ENCODE peak calls at places on chromosomes 7 and 10, in nine cellular contexts. One of them, this sample, is unnamed.
A peak's percentile ranks its signal among the peaks of the same experiment; 100 is the strongest.

GRCh38 chr7:30930621-30931020 is 19.0 kb downstream of the AQP1 start:
- DNase-seq in A673: no peak
- DNase-seq in GM06990: no peak
- DNase-seq in ovary: peak; percentile 5
- DNase-seq in A549: no peak
- DNase-seq in cardiac fibroblast: no peak
- DNase-seq in CD8-positive, alpha-beta T cell: no peak
- DNase-seq in IMR-90: no peak
- DNase-seq in fibroblast of mammary gland: no peak
- DNase-seq in this sample: no peak

GRCh38 chr10:1643911-1644810 is 93.2 kb downstream of the ADARB2 start:
- DNase-seq in A549: no peak
- DNase-seq in ovary: no peak
- DNase-seq in IMR-90: no peak
- DNase-seq in GM06990: no peak
- DNase-seq in cardiac fibroblast: no peak
- DNase-seq in CD8-positive, alpha-beta T cell: no peak
- DNase-seq in A673: no peak
- DNase-seq in fibroblast of mammary gland: no peak
- DNase-seq in this sample: no peak

GRCh38 chr7:29042893-29043292 is 84.8 kb upstream of the TRIL start:
- DNase-seq in cardiac fibroblast: no peak
- DNase-seq in IMR-90: no peak
- DNase-seq in A673: no peak
- DNase-seq in CD8-positive, alpha-beta T cell: no peak
- DNase-seq in GM06990: no peak
- DNase-seq in A549: no peak
- DNase-seq in fibroblast of mammary gland: no peak
- DNase-seq in ovary: no peak
- DNase-seq in this sample: no peak

GRCh38 chr7:143042821-143043271 is 9.3 kb upstream of the OR6V1 start:
- DNase-seq in A549: no peak
- DNase-seq in ovary: no peak
- DNase-seq in fibroblast of mammary gland: no peak
- DNase-seq in IMR-90: no peak
- DNase-seq in A673: no peak
- DNase-seq in GM06990: no peak
- DNase-seq in cardiac fibroblast: no peak
- DNase-seq in CD8-positive, alpha-beta T cell: no peak
- DNase-seq in this sample: no peak

GRCh38 chr7:139559364-139560105 is 36.0 kb downstream of the CLEC2L start:
- DNase-seq in A549: no peak
- DNase-seq in fibroblast of mammary gland: no peak
- DNase-seq in ovary: peak; percentile 1
- DNase-seq in cardiac fibroblast: no peak
- DNase-seq in GM06990: no peak
- DNase-seq in IMR-90: no peak
- DNase-seq in A673: no peak
- DNase-seq in CD8-positive, alpha-beta T cell: peak; percentile 42
- DNase-seq in this sample: no peak

GRCh38 chr10:129525408-129525807 is 58.4 kb downstream of the MGMT start:
- DNase-seq in fibroblast of mammary gland: peak; percentile 59
- DNase-seq in A673: no peak
- DNase-seq in ovary: peak; percentile 38
- DNase-seq in A549: no peak
- DNase-seq in cardiac fibroblast: peak; percentile 65
- DNase-seq in GM06990: no peak
- DNase-seq in CD8-positive, alpha-beta T cell: no peak
- DNase-seq in IMR-90: peak; percentile 54
- DNase-seq in this sample: no peak

GRCh38 chr10:69944761-69945160 is 107.9 kb upstream of the MACROH2A2 start:
- DNase-seq in ovary: no peak
- DNase-seq in GM06990: no peak
- DNase-seq in CD8-positive, alpha-beta T cell: no peak
- DNase-seq in fibroblast of mammary gland: no peak
- DNase-seq in cardiac fibroblast: no peak
- DNase-seq in A549: no peak
- DNase-seq in A673: no peak
- DNase-seq in IMR-90: no peak
- DNase-seq in this sample: no peak

GRCh38 chr10:75014516-75015230 is 96.8 kb upstream of the SAMD8 start:
- DNase-seq in IMR-90: no peak
- DNase-seq in cardiac fibroblast: no peak
- DNase-seq in fibroblast of mammary gland: no peak
- DNase-seq in A673: no peak
- DNase-seq in GM06990: no peak
- DNase-seq in A549: no peak
- DNase-seq in ovary: no peak
- DNase-seq in CD8-positive, alpha-beta T cell: peak; percentile 66
- DNase-seq in this sample: no peak

GRCh38 chr7:79608005-79608404 is 154.5 kb upstream of the MAGI2 start:
- DNase-seq in GM06990: no peak
- DNase-seq in A549: no peak
- DNase-seq in cardiac fibroblast: no peak
- DNase-seq in fibroblast of mammary gland: no peak
- DNase-seq in CD8-positive, alpha-beta T cell: no peak
- DNase-seq in IMR-90: no peak
- DNase-seq in A673: no peak
- DNase-seq in ovary: no peak
- DNase-seq in this sample: peak; percentile 61

GRCh38 chr7:113331155-113331898 is 213.0 kb upstream of the SMIM30 start:
- DNase-seq in IMR-90: no peak
- DNase-seq in GM06990: no peak
- DNase-seq in ovary: peak; percentile 4
- DNase-seq in A549: no peak
- DNase-seq in CD8-positive, alpha-beta T cell: no peak
- DNase-seq in fibroblast of mammary gland: no peak
- DNase-seq in A673: peak; percentile 10
- DNase-seq in cardiac fibroblast: no peak
- DNase-seq in this sample: no peak

GRCh38 chr10:116833986-116834760 is 15.1 kb upstream of the ENO4 start:
- DNase-seq in cardiac fibroblast: no peak
- DNase-seq in A549: no peak
- DNase-seq in ovary: no peak
- DNase-seq in A673: no peak
- DNase-seq in IMR-90: no peak
- DNase-seq in CD8-positive, alpha-beta T cell: no peak
- DNase-seq in GM06990: no peak
- DNase-seq in fibroblast of mammary gland: no peak
- DNase-seq in this sample: no peak

GRCh38 chr7:38756521-38756920 is 125.3 kb upstream of the AMPH start:
- DNase-seq in A673: no peak
- DNase-seq in fibroblast of mammary gland: peak; percentile 66
- DNase-seq in ovary: no peak
- DNase-seq in GM06990: no peak
- DNase-seq in IMR-90: peak; percentile 29
- DNase-seq in cardiac fibroblast: peak; percentile 66
- DNase-seq in CD8-positive, alpha-beta T cell: no peak
- DNase-seq in A549: no peak
- DNase-seq in this sample: no peak

DNA sequence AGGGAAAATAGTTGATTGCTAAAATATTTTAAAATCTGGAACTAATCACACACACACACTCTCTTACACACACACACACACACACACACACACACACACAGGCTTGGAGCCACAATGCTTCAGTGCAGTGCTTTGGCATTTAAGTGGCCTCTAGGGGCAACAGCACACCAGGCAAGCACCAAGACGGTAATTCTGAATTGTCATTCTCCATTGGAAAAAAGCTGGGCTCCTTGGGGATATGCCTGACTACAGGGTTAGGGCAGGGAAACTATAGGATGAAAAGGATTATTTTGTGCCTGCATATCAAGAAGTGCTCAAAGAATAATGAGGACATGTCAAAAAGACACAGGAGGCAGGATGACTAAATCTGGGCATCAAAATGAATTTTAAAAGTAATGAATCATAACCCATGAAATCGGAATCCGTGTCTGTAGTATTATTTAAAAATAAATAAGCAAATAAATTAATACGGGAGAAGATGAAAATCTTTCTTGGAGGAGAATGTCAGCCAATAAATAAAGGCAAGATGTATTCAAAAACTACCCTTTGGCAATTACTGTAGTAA is 30.4 kb upstream of the DDC start:
- DNase-seq in fibroblast of mammary gland: peak; percentile 76
- DNase-seq in A673: peak; percentile 28
- DNase-seq in CD8-positive, alpha-beta T cell: no peak
- DNase-seq in cardiac fibroblast: peak; percentile 68
- DNase-seq in IMR-90: peak; percentile 34
- DNase-seq in GM06990: no peak
- DNase-seq in ovary: peak; percentile 63
- DNase-seq in A549: no peak
- DNase-seq in this sample: no peak
- TF ChIP-seq CTCF in fibroblast of mammary gland: peak; percentile 59
- TF ChIP-seq CTCF in A673: no peak
- TF ChIP-seq CTCF in CD8-positive, alpha-beta T cell: peak; percentile 30
- TF ChIP-seq CTCF in cardiac fibroblast: peak; percentile 69
- TF ChIP-seq CTCF in IMR-90: peak; percentile 31
- TF ChIP-seq CTCF in GM06990: peak; percentile 68
- TF ChIP-seq CTCF in ovary: no peak
- TF ChIP-seq CTCF in A549: peak; percentile 38
- TF ChIP-seq CTCF in this sample: peak; percentile 62

DNA sequence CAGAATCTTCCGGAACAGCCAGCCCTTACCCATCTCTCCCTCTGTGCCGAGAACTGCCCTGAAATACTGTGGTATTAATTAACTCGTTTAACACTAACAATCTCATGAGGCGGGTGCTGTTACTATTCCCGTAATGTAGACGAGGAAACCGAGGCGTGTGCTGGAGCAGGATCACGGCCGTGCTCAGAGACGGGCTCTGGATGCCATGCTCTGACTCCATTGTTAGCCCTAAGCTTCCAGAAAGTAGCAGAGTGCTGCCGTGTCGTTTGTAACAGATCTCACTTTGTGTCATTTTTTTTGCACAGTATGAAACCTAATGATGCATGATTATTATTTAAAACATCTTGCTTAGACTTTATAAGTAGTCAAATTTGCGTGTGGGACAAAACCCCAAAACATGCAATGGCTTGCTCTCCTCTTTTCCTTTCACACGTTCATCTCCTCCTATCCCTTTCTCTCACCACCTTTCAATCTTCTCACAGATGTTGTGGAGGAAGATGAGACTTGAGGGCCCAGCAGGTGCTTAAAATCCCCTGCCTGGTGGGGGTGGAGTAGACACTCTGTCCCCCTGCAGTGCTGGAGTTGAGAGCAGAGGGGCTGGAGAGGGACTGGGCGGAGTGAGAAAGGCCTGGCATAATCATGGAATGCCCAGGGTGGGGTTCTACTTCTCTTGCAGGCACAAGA is 479 bp upstream of the ACTR3C start:
- DNase-seq in IMR-90: no peak
- DNase-seq in A673: peak; percentile 61
- DNase-seq in A549: no peak
- DNase-seq in fibroblast of mammary gland: no peak
- DNase-seq in ovary: no peak
- DNase-seq in cardiac fibroblast: no peak
- DNase-seq in GM06990: no peak
- DNase-seq in CD8-positive, alpha-beta T cell: no peak
- DNase-seq in this sample: no peak
- H3K4me3 ChIP-seq in IMR-90: no peak overlapping the region
- H3K4me3 ChIP-seq in A673: peak overlapping the region; percentile 87
- H3K4me3 ChIP-seq in A549: peak overlapping the region; percentile 35
- H3K4me3 ChIP-seq in fibroblast of mammary gland: no peak overlapping the region
- H3K4me3 ChIP-seq in ovary: peak overlapping the region; percentile 74
- H3K4me3 ChIP-seq in cardiac fibroblast: no peak overlapping the region
- H3K4me3 ChIP-seq in GM06990: peak overlapping the region; percentile 79
- H3K4me3 ChIP-seq in CD8-positive, alpha-beta T cell: peak overlapping the region; percentile 87
- H3K4me3 ChIP-seq in this sample: peak overlapping the region; percentile 89

GRCh38 chr10:33009244-33010131 is 51.5 kb upstream of the ITGB1 start:
- DNase-seq in cardiac fibroblast: no peak
- DNase-seq in CD8-positive, alpha-beta T cell: no peak
- DNase-seq in A673: no peak
- DNase-seq in fibroblast of mammary gland: no peak
- DNase-seq in IMR-90: no peak
- DNase-seq in ovary: no peak
- DNase-seq in GM06990: no peak
- DNase-seq in A549: no peak
- DNase-seq in this sample: no peak

GRCh38 chr10:33006342-33006887 is 48.4 kb upstream of the ITGB1 start:
- DNase-seq in IMR-90: no peak
- DNase-seq in CD8-positive, alpha-beta T cell: no peak
- DNase-seq in ovary: no peak
- DNase-seq in A549: no peak
- DNase-seq in A673: no peak
- DNase-seq in GM06990: no peak
- DNase-seq in cardiac fibroblast: no peak
- DNase-seq in fibroblast of mammary gland: no peak
- DNase-seq in this sample: no peak

GRCh38 chr10:33005322-33006282 is 47.6 kb upstream of the ITGB1 start:
- DNase-seq in fibroblast of mammary gland: peak; percentile 99
- DNase-seq in cardiac fibroblast: peak; percentile 99
- DNase-seq in A549: peak; percentile 71
- DNase-seq in IMR-90: peak; percentile 98
- DNase-seq in A673: peak; percentile 85
- DNase-seq in CD8-positive, alpha-beta T cell: peak; percentile 57
- DNase-seq in ovary: peak; percentile 74
- DNase-seq in GM06990: no peak
- DNase-seq in this sample: peak; percentile 93

GRCh38 chr10:33008499-33009243 is 50.6 kb upstream of the ITGB1 start:
- DNase-seq in A673: peak; percentile 85
- DNase-seq in IMR-90: peak; percentile 92
- DNase-seq in CD8-positive, alpha-beta T cell: peak; percentile 67
- DNase-seq in GM06990: no peak
- DNase-seq in A549: no peak
- DNase-seq in ovary: no peak
- DNase-seq in cardiac fibroblast: peak; percentile 94
- DNase-seq in fibroblast of mammary gland: peak; percentile 87
- DNase-seq in this sample: no peak

GRCh38 chr10:33010132-33011037 is 52.4 kb upstream of the ITGB1 start:
- DNase-seq in A673: peak; percentile 60
- DNase-seq in CD8-positive, alpha-beta T cell: no peak
- DNase-seq in cardiac fibroblast: peak; percentile 73
- DNase-seq in fibroblast of mammary gland: peak; percentile 75
- DNase-seq in A549: peak; percentile 75
- DNase-seq in IMR-90: peak; percentile 86
- DNase-seq in GM06990: no peak
- DNase-seq in ovary: no peak
- DNase-seq in this sample: peak; percentile 69
- TF ChIP-seq CTCF in A673: peak; percentile 27
- TF ChIP-seq CTCF in CD8-positive, alpha-beta T cell: no peak
- TF ChIP-seq CTCF in cardiac fibroblast: peak; percentile 60
- TF ChIP-seq CTCF in fibroblast of mammary gland: peak; percentile 67
- TF ChIP-seq CTCF in A549: peak; percentile 56
- TF ChIP-seq CTCF in IMR-90: peak; percentile 66
- TF ChIP-seq CTCF in GM06990: no peak
- TF ChIP-seq CTCF in ovary: no peak
- TF ChIP-seq CTCF in this sample: peak; percentile 62

GRCh38 chr10:101224060-101224909 is 5.0 kb downstream of the LBX1 start:
- DNase-seq in ovary: no peak
- DNase-seq in A673: no peak
- DNase-seq in A549: no peak
- DNase-seq in CD8-positive, alpha-beta T cell: no peak
- DNase-seq in cardiac fibroblast: no peak
- DNase-seq in fibroblast of mammary gland: no peak
- DNase-seq in IMR-90: no peak
- DNase-seq in GM06990: no peak
- DNase-seq in this sample: no peak
- H3K4me3 ChIP-seq in ovary: no peak overlapping the region
- H3K4me3 ChIP-seq in A673: no peak overlapping the region
- H3K4me3 ChIP-seq in A549: peak overlapping the region; percentile 43
- H3K4me3 ChIP-seq in CD8-positive, alpha-beta T cell: no peak overlapping the region
- H3K4me3 ChIP-seq in cardiac fibroblast: no peak overlapping the region
- H3K4me3 ChIP-seq in fibroblast of mammary gland: no peak overlapping the region
- H3K4me3 ChIP-seq in IMR-90: no peak overlapping the region
- H3K4me3 ChIP-seq in GM06990: no peak overlapping the region
- H3K4me3 ChIP-seq in this sample: no peak overlapping the region

GRCh38 chr10:44464503-44464902 is 79.6 kb upstream of the CXCL12 start:
- DNase-seq in ovary: no peak
- DNase-seq in fibroblast of mammary gland: no peak
- DNase-seq in A549: no peak
- DNase-seq in cardiac fibroblast: no peak
- DNase-seq in A673: no peak
- DNase-seq in CD8-positive, alpha-beta T cell: no peak
- DNase-seq in IMR-90: no peak
- DNase-seq in GM06990: no peak
- DNase-seq in this sample: no peak
- TF ChIP-seq CTCF in ovary: no peak
- TF ChIP-seq CTCF in fibroblast of mammary gland: peak; percentile 14
- TF ChIP-seq CTCF in A549: no peak
- TF ChIP-seq CTCF in cardiac fibroblast: peak; percentile 17
- TF ChIP-seq CTCF in A673: no peak
- TF ChIP-seq CTCF in CD8-positive, alpha-beta T cell: no peak
- TF ChIP-seq CTCF in IMR-90: no peak
- TF ChIP-seq CTCF in GM06990: no peak
- TF ChIP-seq CTCF in this sample: peak; percentile 24